ENCODE peak calls at places on chromosomes 1 and 21, in six cellular contexts. E, L, N, V, I and U are unnamed samples.

GRCh38 chr21:36929622-36930021 is 36.8 kb downstream of the HLCS start:
- DNase-seq in E (peak), I (peak), L (no peak), V (peak), N (peak), U (no peak)

GRCh38 chr1:48246727-48247126 is 24.2 kb downstream of the SLC5A9 start:
- DNase-seq in L (no peak), I (no peak), V (no peak), N (no peak), E (no peak), U (peak)

GRCh38 chr21:46598563-46599250 is 6.2 kb downstream of the S100B start:
- DNase-seq in V (no peak), I (no peak), L (no peak), E (no peak), N (no peak), U (no peak)

GRCh38 chr1:10901091-10901893 is 104.8 kb upstream of the CASZ1 start:
- DNase-seq in N (no peak), L (no peak), E (peak), V (peak), I (no peak), U (peak)

GRCh38 chr21:25461730-25462129 is 145.6 kb downstream of the MRPL39 start:
- DNase-seq in I (peak), V (no peak), N (no peak), E (no peak), L (no peak), U (no peak)

GRCh38 chr1:93616996-93617669 is 64.5 kb downstream of the BCAR3 start:
- DNase-seq in I (no peak), V (no peak), L (no peak), N (no peak), E (peak), U (no peak)

GRCh38 chr1:97143236-97143882 is 421.8 kb downstream of the PTBP2 start:
- DNase-seq in I (peak), E (no peak), V (peak), L (no peak), N (no peak), U (no peak)

GRCh38 chr1:42739753-42740700 is at the start of gene CLDN19:
- DNase-seq in L (no peak), V (no peak), E (no peak), N (peak), I (no peak), U (no peak)

GRCh38 chr1:222095606-222096475 is 354.0 kb upstream of the DUSP10 start:
- DNase-seq in V (no peak), E (peak), I (no peak), N (peak), L (peak), U (no peak)

DNA sequence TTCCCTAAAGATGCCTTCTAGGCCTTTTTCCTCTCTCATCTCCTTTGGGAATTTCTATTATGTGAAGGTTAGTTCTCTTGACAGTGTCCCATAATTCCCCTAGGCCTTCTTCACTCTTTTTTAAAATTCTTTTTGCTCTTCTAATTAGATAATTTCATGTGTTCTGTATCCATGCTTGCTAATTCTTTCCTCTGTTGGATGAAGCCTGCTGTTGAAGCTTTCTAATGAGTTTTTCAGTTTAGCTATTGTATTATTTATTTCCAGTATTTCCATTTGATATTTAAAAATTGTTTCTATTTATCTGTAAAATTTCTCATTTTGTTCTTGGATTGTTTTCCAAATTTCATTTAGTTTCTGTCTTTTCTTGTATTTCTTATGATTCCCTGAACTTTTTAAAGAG is 28.5 kb upstream of the FAM163A start:
- DNase-seq in L (no peak), I (no peak), V (no peak), N (no peak), E (no peak), U (no peak)
- TF ChIP-seq CTCF in L (no peak), I (no peak), V (no peak), N (no peak), E (no peak), U (no peak)

DNA sequence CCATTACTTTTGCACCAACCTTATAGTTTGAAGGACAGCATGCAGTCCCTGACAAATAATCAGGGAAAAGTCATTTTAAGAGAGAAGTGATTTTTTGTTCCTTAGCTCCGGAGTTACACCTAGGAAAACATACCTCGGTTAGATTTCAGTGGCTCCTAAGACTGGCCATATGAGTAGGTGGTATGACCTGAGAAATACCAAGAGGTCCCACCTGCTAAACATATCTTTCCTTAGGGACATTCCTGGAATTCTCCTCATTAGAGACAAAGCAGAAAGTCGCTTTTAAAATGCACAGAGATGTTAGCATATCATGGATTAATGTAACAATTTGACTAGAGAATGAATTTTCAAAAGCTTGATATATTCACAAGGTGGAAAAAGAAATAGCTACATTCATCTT is 84.2 kb upstream of the RNPC3 start:
- DNase-seq in E (no peak), N (no peak), I (no peak), V (no peak), L (no peak), U (no peak)
- H3K27ac ChIP-seq in E (no peak), N (no peak), I (no peak), V (no peak), L (no peak), U (no peak)

GRCh38 chr1:178798232-178798861 is 72.5 kb downstream of the ANGPTL1 start:
- DNase-seq in L (no peak), V (no peak), I (no peak), E (no peak), N (no peak), U (no peak)
- H3K4me3 ChIP-seq in L (no peak), V (no peak), I (no peak), E (no peak), N (no peak), U (no peak)

GRCh38 chr1:38942664-38943428 is 1.2 kb upstream of the RHBDL2 start:
- DNase-seq in E (no peak), L (no peak), I (no peak), V (no peak), N (no peak), U (no peak)

GRCh38 chr1:38938722-38939260 is 2.8 kb downstream of the RHBDL2 start:
- DNase-seq in L (no peak), E (no peak), I (no peak), V (no peak), N (no peak), U (no peak)

GRCh38 chr1:38940339-38941047 is 1.1 kb downstream of the RHBDL2 start:
- DNase-seq in V (no peak), N (no peak), L (no peak), E (no peak), I (no peak), U (no peak)

GRCh38 chr1:38941527-38942019 is at the start of gene RHBDL2:
- DNase-seq in V (peak), E (peak), N (peak), I (peak), L (no peak), U (peak)

GRCh38 chr1:38941093-38941492 is 537 bp downstream of the RHBDL2 start:
- DNase-seq in V (no peak), E (peak), L (no peak), I (no peak), N (no peak), U (no peak)
- TF ChIP-seq CTCF in V (no peak), E (no peak), L (no peak), I (no peak), N (no peak), U (no peak)

GRCh38 chr1:111505641-111506119 is 2.2 kb upstream of the ADORA3 start:
- DNase-seq in I (no peak), E (no peak), L (no peak), V (no peak), N (no peak), U (no peak)

GRCh38 chr1:111507411-111508201 is 4.2 kb upstream of the ADORA3 start:
- DNase-seq in I (peak), N (peak), V (peak), L (peak), E (peak), U (peak)

GRCh38 chr1:111506561-111506960 is 3.1 kb upstream of the ADORA3 start:
- DNase-seq in V (no peak), L (no peak), N (no peak), I (no peak), E (no peak), U (no peak)

GRCh38 chr1:111503585-111504060 is at the start of the genes ADORA3 and TMIGD3:
- DNase-seq in L (no peak), V (no peak), I (no peak), N (no peak), E (no peak), U (no peak)

DNA sequence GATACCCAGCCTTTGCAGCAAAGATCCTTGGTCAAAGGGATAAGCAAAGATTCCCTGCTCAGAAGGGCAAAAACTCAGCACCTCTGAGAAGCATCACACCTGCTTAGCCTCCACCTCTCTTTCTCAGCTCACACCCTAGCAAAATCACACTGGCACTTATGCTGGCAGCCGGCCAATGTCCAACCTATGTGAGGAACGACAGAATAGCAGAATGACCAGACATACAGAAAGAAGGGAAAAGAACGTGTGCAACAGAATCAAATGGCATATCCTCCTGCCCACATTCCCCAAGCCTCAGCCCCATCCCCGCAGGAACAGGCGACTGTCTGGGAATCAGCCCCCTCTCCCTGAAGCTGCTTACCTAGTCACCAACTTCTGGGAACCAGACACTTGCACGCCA is 664 bp upstream of the ADORA3 start:
- DNase-seq in E (no peak), L (no peak), N (no peak), I (no peak), V (no peak), U (no peak)
- H3K27ac ChIP-seq in E (no peak), L (no peak), N (no peak), I (no peak), V (no peak), U (no peak)

DNA sequence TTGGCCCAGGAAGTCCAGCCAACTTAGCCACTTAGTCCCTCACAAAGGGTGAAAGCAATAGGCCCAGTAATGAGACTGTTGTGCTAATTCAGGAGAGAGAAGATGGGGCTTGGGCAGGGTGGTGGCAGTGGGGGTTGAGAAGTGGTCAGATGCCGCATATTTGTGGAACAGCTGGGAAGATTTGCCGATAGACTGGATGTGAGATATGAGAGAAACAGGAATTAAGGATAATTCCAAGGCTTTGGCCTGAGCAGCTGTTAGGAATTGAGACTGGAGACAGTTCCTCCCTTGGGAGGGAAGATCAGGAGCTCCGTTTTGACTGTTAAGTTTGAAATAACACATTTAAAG is 323.6 kb upstream of the FAM78B start:
- DNase-seq in E (no peak), I (no peak), L (no peak), V (peak), N (no peak), U (no peak)
- H3K4me3 ChIP-seq in E (peak), I (no peak), L (peak), V (no peak), N (no peak), U (no peak)

GRCh38 chr1:195970209-195970608 is 638.0 kb downstream of the KCNT2 start:
- DNase-seq in L (no peak), V (no peak), N (no peak), I (no peak), E (no peak), U (no peak)
- TF ChIP-seq CTCF in L (no peak), V (no peak), N (no peak), I (no peak), E (no peak), U (no peak)